ENCODE peak calls at places on chromosomes 13 and 19, in eight cellular contexts. C is mammary epithelial cell, W is SJSA1, M is GM23338, U is adrenal gland, F is tibial artery, Z is spleen, K is IMR-90. I is an unnamed sample. For H3K4me1, the result is how much of the 10 kb centered on the place peaks cover.

GRCh38 chr13:106284358-106284757 is 251.1 kb downstream of the EFNB2 start:
- DNase-seq in C (peak), W (no peak), M (no peak), U (no peak), F (no peak), Z (no peak), K (peak), I (no peak)

GRCh38 chr19:33311326-33311682 is 9.0 kb upstream of the CEBPA start:
- DNase-seq in C (no peak), W (no peak), M (no peak), U (no peak), F (no peak), Z (no peak), K (no peak), I (no peak)

GRCh38 chr13:44869167-44869566 is 120.1 kb downstream of the NUFIP1 start:
- DNase-seq in C (no peak), W (no peak), M (no peak), U (no peak), F (no peak), Z (no peak), K (no peak), I (no peak)

GRCh38 chr19:35601971-35602370 is 10.6 kb upstream of the HAUS5 start:
- DNase-seq in C (no peak), W (no peak), M (no peak), U (no peak), F (no peak), Z (no peak), K (no peak), I (no peak)

GRCh38 chr13:73598021-73598712 is 536.0 kb downstream of the KLF12 start:
- DNase-seq in C (peak), W (no peak), M (no peak), U (no peak), F (no peak), Z (no peak), K (peak), I (no peak)

GRCh38 chr13:93227906-93228801 is 1.5 kb downstream of the GPC6 start:
- DNase-seq in C (peak), W (peak), M (peak), U (peak), F (peak), Z (no peak), K (peak), I (no peak)

GRCh38 chr13:50686547-50686946 is 156.9 kb downstream of the DLEU7 start:
- DNase-seq in C (no peak), W (no peak), M (no peak), U (no peak), F (no peak), Z (no peak), K (no peak), I (no peak)

GRCh38 chr13:74258951-74259350 is 124.7 kb upstream of the KLF12 start:
- DNase-seq in C (no peak), W (no peak), M (no peak), U (no peak), F (no peak), Z (no peak), K (no peak), I (no peak)

GRCh38 chr19:41879670-41880328 is 2.7 kb downstream of the CD79A start:
- DNase-seq in C (no peak), W (no peak), M (no peak), U (no peak), F (no peak), Z (no peak), K (no peak), I (no peak)

GRCh38 chr19:2302319-2303208 is 5.4 kb downstream of the LINGO3 start:
- DNase-seq in C (no peak), W (no peak), M (peak), U (no peak), F (no peak), Z (peak), K (peak), I (no peak)

GRCh38 chr13:79621902-79622301 is 140.9 kb downstream of the NDFIP2 start:
- DNase-seq in C (peak), W (no peak), M (no peak), U (no peak), F (no peak), Z (no peak), K (no peak), I (no peak)

GRCh38 chr19:1789282-1790020 is 22.6 kb downstream of the ATP8B3 start:
- DNase-seq in C (peak), W (no peak), M (no peak), U (no peak), F (no peak), Z (no peak), K (no peak), I (no peak)

GRCh38 chr19:48745208-48745995 is 1.3 kb downstream of the IZUMO1 start:
- DNase-seq in C (peak), W (peak), M (peak), U (peak), F (no peak), Z (no peak), K (peak), I (no peak)

GRCh38 chr19:50412419-50412818 is 6.3 kb upstream of the SPIB start:
- DNase-seq in C (no peak), W (no peak), M (no peak), U (no peak), F (no peak), Z (no peak), K (no peak), I (no peak)
- H3K4me3 ChIP-seq in C (no peak), W (no peak), M (no peak), U (no peak), F (no peak), Z (no peak), K (no peak), I (no peak)

GRCh38 chr13:99063178-99063577 is 85.3 kb upstream of the DOCK9 start:
- DNase-seq in C (no peak), W (no peak), M (no peak), U (no peak), F (no peak), Z (no peak), K (no peak), I (no peak)
- H3K27ac ChIP-seq in C (no peak), W (no peak), M (no peak), U (peak), F (peak), Z (peak), K (no peak), I (no peak)

GRCh38 chr19:45103200-45103624 is 10.2 kb downstream of the PPP1R37 start:
- DNase-seq in C (no peak), W (no peak), M (no peak), U (no peak), F (no peak), Z (peak), K (no peak), I (no peak)

GRCh38 chr19:45102481-45102880 is 9.5 kb downstream of the PPP1R37 start:
- DNase-seq in C (no peak), W (no peak), M (no peak), U (no peak), F (no peak), Z (no peak), K (no peak), I (no peak)

GRCh38 chr19:45107621-45108170 is 14.7 kb downstream of the PPP1R37 start:
- DNase-seq in C (no peak), W (no peak), M (no peak), U (no peak), F (no peak), Z (no peak), K (no peak), I (no peak)

GRCh38 chr19:45103625-45104319 is 10.8 kb downstream of the PPP1R37 start:
- DNase-seq in C (no peak), W (no peak), M (no peak), U (no peak), F (no peak), Z (no peak), K (no peak), I (no peak)

DNA sequence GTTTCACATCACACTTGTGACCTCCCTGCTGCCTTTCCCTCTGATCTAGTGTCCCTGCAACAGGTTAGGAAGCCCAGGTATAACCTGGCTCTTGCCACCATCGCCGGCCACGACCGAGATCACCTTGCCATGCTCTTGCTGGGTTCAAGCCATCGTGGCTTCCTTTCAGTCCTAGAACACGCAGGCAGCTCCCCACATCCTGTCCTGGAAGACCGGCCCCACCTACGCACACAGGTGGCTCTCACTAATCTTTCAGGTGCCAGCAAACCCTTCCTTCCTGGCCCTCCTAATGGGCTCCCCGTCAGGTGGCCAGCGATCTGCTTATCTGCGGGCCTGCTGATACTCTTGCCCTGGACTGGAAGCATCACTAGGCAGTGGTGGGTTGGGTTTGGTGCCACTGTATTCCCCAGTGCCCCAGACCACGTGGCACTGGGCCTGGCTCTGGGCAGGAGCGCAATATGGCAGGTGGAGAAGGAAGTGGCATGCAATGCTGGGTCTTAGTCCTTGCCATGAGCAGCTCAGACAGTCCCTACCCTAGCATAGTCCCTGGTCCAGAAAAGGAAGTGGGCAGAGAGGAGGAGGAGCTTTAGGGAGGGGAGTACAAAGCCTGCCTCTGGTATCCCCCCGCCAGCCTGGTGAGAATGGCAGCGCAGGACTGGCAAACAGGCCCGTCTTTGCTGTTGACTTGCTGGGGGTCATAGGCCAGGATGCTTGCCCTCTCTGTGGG is 11.8 kb downstream of the PPP1R37 start:
- DNase-seq in C (peak), W (no peak), M (no peak), U (no peak), F (no peak), Z (no peak), K (no peak), I (no peak)
- H3K4me1 ChIP-seq in C (under half), W (under half), M (under half), U (under half), F (under half), Z (under half), K (under half), I (under half)

GRCh38 chr19:34403784-34404108 is 453 bp upstream of the PDCD2L start:
- DNase-seq in C (no peak), W (no peak), M (no peak), U (no peak), F (no peak), Z (no peak), K (no peak), I (no peak)
- H3K4me3 ChIP-seq in C (peak), W (peak), M (peak), U (no peak), F (peak), Z (peak), K (peak), I (peak)

I was measured in iPS DF 6.9.